ENCODE peak calls at places on chromosomes 12 and 14, in five cellular contexts. B, K, P, H and M are unnamed samples.

GRCh38 chr14:73116079-73116665 is 20.1 kb upstream of the PSEN1 start:
- DNase-seq in B (no peak), K (no peak), H (no peak), P (no peak), M (no peak)

GRCh38 chr14:104855532-104856090 is 9.5 kb upstream of the CEP170B start:
- DNase-seq in P (no peak), H (no peak), B (no peak), K (no peak), M (no peak)

GRCh38 chr14:70685480-70686197 is 43.9 kb downstream of the TTC9 start:
- DNase-seq in K (peak), B (no peak), P (no peak), H (no peak), M (no peak)

GRCh38 chr14:79036506-79036905 is 866.3 kb downstream of the NRXN3 start:
- DNase-seq in K (no peak), B (no peak), H (no peak), P (no peak), M (no peak)

GRCh38 chr14:72472845-72473244 is 421.1 kb downstream of the DPF3 start:
- DNase-seq in H (no peak), B (no peak), P (no peak), K (peak), M (peak)

GRCh38 chr14:24249230-24250021 is 7.0 kb upstream of the TINF2 start:
- DNase-seq in B (no peak), H (no peak), P (no peak), K (no peak), M (no peak)

GRCh38 chr12:16303939-16304338 is 26.5 kb upstream of the SLC15A5 start:
- DNase-seq in H (no peak), K (no peak), P (no peak), B (no peak), M (no peak)

GRCh38 chr14:69887740-69888657 is 8.8 kb downstream of the SMOC1 start:
- DNase-seq in P (peak), H (no peak), K (peak), B (no peak), M (no peak)

GRCh38 chr12:130976171-130976720 is 22.5 kb downstream of the ADGRD1 start:
- DNase-seq in B (no peak), H (no peak), P (no peak), K (no peak), M (no peak)

GRCh38 chr14:53956427-53957201 is at the start of gene BMP4:
- DNase-seq in P (peak), B (peak), H (peak), K (peak), M (no peak)

GRCh38 chr14:34498684-34499412 is 36.8 kb upstream of the SPTSSA start:
- DNase-seq in K (peak), H (peak), P (peak), B (no peak), M (peak)

GRCh38 chr12:51922762-51923505 is 15.6 kb downstream of the ACVRL1 start:
- DNase-seq in P (no peak), B (no peak), H (peak), K (peak), M (no peak)

GRCh38 chr12:22306311-22306710 is 28.2 kb downstream of the ST8SIA1 start:
- DNase-seq in H (no peak), P (no peak), B (no peak), K (no peak), M (no peak)

GRCh38 chr14:101066826-101067508 is 163.4 kb upstream of the RTL1 start:
- DNase-seq in H (no peak), P (no peak), B (peak), K (no peak), M (no peak)

GRCh38 chr14:70032016-70032415 is 152.8 kb downstream of the SMOC1 start:
- DNase-seq in P (no peak), H (no peak), B (no peak), K (no peak), M (no peak)

GRCh38 chr12:13164271-13164670 is 32.3 kb upstream of the EMP1 start:
- DNase-seq in P (no peak), H (no peak), B (no peak), K (no peak), M (no peak)

GRCh38 chr14:69376439-69376838 is 21.7 kb downstream of the ERH start:
- DNase-seq in H (no peak), P (peak), B (no peak), K (peak), M (no peak)

GRCh38 chr14:51468523-51468922 is 183.2 kb upstream of the FRMD6 start:
- DNase-seq in P (no peak), H (no peak), K (no peak), B (no peak), M (no peak)

GRCh38 chr12:76422878-76423438 is 74.7 kb upstream of the BBS10 start:
- DNase-seq in B (no peak), H (no peak), P (no peak), K (peak), M (no peak)

GRCh38 chr12:779745-780734 is 27.7 kb downstream of the WNK1 start:
- DNase-seq in H (no peak), K (peak), P (peak), B (no peak), M (no peak)

GRCh38 chr12:11738450-11738849 is 89.0 kb downstream of the ETV6 start:
- DNase-seq in K (no peak), H (peak), B (no peak), P (no peak), M (no peak)

GRCh38 chr12:104490850-104491249 is 34.1 kb downstream of the CHST11 start:
- DNase-seq in P (no peak), K (no peak), B (no peak), H (no peak), M (no peak)

GRCh38 chr12:107519906-107520859 is 165.4 kb upstream of the PWP1 start:
- DNase-seq in K (no peak), B (no peak), H (no peak), P (no peak), M (no peak)

GRCh38 chr12:103665971-103666370 is 78.9 kb downstream of the STAB2 start:
- DNase-seq in B (no peak), K (no peak), H (no peak), P (no peak), M (no peak)

GRCh38 chr14:57057803-57058202 is 210.9 kb downstream of the EXOC5 start:
- DNase-seq in B (no peak), P (no peak), K (no peak), H (no peak), M (no peak)

GRCh38 chr14:51865953-51866747 is 5.7 kb downstream of the GNG2 start:
- DNase-seq in B (no peak), K (no peak), P (no peak), H (no peak), M (peak)

GRCh38 chr12:75766263-75767160 is 255.1 kb upstream of the KRR1 start:
- DNase-seq in B (no peak), H (no peak), K (peak), P (peak), M (no peak)

GRCh38 chr12:120257041-120257821 is 8.3 kb downstream of the PXN start:
- DNase-seq in B (peak), K (peak), P (no peak), H (peak), M (no peak)

GRCh38 chr12:63826002-63826585 is 18.4 kb upstream of the SRGAP1 start:
- DNase-seq in P (peak), B (no peak), K (peak), H (no peak), M (peak)

DNA sequence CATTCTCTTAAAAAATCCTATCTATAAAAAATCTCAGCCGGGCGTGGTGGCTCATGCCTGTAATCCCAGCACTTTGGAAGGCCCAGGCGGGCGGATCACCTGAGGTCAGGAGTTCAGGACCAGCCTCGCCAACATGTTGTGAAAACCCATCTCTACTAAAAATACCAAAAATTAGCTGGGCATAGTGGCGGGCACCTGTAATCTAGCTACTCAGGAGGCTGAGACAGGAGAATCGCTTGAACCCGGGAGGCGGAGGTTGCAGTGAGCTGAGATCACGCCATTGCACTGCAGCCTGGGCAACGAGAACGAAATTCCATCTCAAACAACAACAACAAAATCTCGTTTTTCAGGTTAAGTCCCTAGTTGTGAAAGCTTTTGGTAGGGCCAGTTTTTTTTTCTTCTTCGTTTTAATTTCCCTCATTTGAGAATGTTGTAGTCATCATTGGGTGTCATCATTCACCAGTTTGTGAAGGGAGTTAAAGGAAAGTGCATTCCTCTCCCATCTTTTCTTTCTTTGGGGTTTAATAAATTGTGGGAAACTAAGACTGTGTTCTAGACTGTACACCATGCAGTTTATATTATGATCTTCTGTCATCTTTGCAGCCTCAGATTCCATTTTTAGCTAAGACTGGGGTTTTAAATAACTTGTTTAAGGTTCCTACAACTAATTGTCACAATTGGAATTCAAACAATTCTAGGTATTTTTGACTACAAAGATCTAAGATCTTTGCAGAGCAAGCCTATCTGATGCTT is 23.9 kb downstream of the MDM2 start:
- DNase-seq in P (no peak), H (no peak), B (no peak), K (no peak), M (no peak)
- TF ChIP-seq POLR2A in P (no peak), H (no peak), B (no peak), K (no peak), M (no peak)

DNA sequence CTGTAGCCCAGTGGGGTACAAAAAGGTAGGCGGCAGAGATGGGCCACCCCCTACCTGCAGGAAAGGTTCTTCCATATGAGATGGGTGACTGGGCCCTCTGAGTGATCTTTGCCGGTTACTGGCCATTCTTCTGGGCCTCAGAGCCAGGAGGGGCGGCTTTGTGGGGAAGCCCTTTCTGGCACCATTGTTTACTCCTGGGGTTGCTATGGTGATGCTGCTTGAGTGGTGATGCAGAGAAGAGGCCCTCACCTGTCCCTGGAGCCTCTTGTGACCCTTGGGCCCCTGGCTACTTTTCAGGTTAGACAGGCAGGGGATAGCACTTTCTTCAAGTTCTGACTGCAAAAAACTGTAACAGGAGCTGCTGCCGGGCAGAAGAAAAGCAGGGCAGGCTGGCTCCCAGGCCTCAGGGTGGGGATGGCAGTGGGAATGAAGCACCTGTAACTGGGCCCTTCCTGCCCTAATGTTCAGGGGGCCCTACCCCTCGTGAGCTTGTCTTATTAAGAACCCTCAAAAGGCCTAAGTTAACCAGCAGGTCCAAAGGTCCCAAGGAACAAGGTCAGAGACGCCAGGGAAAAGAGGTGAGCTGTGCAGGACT is at the start of gene TEX52:
- DNase-seq in P (peak), B (no peak), H (no peak), K (no peak), M (no peak)
- TF ChIP-seq POLR2A in P (no peak), B (no peak), H (no peak), K (no peak), M (no peak)

DNA sequence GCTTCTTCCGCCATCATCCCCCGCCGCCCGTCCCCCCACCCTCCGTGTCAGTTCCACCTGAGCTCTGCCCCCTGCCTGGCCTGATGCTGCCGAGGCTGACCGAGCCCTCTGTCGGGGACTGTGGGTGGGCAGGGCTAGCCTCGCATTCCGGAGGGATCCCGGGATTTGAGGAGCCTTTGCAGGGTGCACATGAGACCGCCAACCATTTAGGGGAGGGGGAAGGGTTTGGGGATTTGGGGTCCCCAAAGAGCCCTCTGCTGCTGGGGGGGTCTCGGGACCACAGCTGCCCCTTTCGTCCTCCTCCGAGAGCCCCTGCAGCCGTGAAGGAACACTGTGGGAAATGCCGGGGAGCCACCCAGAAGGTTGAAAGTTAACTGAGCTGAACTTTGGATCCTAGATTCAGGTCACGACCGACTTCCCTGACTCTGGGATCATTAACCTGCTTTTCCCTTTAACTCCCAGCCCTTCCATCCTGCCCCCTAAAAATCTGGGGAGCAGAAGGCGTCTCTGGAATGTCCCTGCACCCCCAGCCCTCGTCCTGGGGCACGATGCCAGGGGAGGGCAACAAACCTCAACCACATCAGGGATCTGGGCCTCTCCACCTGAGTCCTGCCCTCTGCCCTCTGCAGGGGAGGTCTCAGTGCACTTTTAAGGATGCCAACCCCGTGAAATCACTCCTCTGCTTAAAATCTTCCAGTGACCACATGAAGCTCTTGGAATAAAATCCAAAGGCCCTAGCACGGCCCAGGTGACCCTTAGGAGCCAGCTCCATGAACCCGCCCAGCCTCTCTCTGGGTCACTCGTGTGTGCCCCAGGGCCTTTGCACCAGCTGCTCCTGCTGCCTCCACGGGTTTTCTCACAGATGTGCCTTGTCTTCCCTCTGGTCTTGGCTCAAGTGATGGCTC is 94.9 kb downstream of the RFLNA start:
- DNase-seq in P (peak), H (no peak), K (no peak), B (no peak), M (no peak)
- TF ChIP-seq POLR2A in P (no peak), H (no peak), K (no peak), B (no peak), M (no peak)

GRCh38 chr12:62602445-62603060 is 135.9 kb downstream of the MON2 start:
- DNase-seq in H (peak), B (peak), P (peak), K (peak), M (peak)
- TF ChIP-seq POLR2A in H (peak), B (peak), P (no peak), K (peak), M (peak)

DNA sequence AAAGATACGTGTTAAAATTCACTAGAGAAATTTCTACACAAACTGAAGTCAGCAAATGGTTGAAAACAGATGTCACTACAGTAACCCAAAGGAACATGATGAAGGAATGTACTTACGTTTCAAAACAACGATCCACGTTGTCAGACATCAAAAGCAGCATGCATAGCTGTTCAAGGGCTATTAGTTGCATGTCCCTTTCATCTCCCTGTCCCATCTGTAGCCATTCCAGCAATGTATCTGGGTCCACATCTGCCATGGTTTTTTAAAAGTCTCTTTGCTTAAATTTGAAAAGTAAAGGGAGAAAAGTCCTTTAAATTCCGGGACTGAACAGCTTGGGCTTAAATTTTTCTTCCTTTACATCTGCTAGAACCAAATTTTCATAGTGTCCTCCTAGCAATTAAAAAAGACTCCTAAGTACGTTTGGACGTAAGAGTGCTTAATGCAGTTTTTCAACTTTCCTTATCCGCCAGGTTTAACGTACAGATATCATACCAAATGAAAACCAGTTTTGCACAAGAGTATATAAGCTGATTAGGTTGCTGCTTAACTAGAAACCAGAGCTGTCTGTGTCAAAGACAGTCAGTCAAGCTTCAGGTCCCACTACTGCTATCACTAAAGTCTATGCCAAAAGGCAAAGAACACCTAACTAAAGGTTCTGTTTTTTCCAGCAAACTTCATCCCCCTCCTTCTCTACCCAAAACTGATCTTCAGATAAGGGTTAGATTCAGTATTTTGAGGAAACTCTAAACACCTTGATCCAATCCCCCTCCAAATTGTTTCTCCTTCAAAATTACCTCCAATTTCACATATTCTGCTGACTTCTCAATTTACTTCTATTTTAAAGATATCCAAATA is 1.7 kb downstream of the HECTD1 start:
- DNase-seq in P (peak), K (peak), H (no peak), B (no peak), M (peak)
- TF ChIP-seq POLR2A in P (no peak), K (peak), H (no peak), B (no peak), M (peak)

GRCh38 chr12:122201381-122201780 is 2.1 kb upstream of the B3GNT4 start:
- DNase-seq in P (no peak), B (no peak), H (no peak), K (no peak), M (no peak)
- TF ChIP-seq POLR2A in P (no peak), B (no peak), H (no peak), K (no peak), M (no peak)

DNA sequence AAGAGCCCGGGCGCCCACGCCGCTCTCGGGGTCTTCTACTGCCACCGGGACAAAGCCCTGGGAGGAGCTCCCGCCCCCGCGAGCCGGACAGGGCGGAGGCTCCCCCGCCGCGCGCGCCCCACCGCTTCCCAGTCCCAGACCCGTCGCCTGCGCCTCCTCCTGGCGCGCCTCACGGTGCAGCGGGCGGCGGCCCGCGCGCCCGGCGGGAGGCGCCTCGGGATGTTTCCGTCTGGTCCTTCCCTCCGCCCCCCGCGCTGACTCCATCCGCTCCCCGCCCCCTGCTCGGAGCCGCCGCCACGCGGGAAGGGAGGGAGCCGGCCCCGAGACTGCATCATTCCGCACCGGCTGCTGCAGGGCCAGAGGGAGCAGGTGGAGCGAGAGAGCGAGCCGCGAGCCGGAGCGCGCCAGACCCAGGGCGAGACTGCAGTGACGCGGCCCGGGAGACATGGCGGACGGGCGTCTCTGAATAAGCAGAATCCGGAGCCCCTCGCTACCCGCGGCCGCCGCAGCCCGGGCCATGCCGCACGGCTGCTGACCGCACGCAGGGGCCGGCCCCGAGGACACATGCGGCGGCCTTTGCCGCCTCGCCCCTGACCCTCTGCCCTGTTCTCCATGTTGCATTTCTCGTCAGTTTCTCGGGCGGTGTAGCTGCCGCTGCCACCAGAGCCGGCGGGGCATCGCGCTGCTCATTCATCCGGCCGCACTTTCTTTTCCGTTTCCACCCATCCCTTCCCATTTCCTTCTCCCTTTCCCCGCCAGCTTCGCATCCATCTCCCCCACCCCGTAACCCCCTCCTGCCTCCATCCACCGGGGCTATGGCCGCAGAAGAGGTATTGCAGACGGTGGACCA is at the start of gene BICD1:
- DNase-seq in B (peak), H (peak), P (peak), K (peak), M (peak)
- TF ChIP-seq POLR2A in B (peak), H (no peak), P (peak), K (peak), M (peak)

GRCh38 chr12:100141998-100142850 is 450 bp downstream of the BLTP3B start:
- DNase-seq in K (no peak), B (peak), H (peak), P (peak), M (peak)
- TF ChIP-seq POLR2A in K (peak), B (peak), H (peak), P (peak), M (peak)

GRCh38 chr12:110304061-110304551 is 23.1 kb downstream of the ATP2A2 start:
- DNase-seq in B (no peak), P (no peak), H (no peak), K (peak), M (no peak)
- TF ChIP-seq POLR2A in B (no peak), P (no peak), H (no peak), K (no peak), M (no peak)